ENCODE peak calls at places on chromosomes 7 and 10, in four cellular contexts. T, Y, H and I are unnamed samples.

GRCh38 chr7:34225193-34225592 is 319.9 kb downstream of the BMPER start:
- DNase-seq in H (no peak), Y (no peak), T (no peak), I (no peak)

GRCh38 chr7:79454325-79454960 is 976 bp upstream of the MAGI2 start:
- DNase-seq in H (no peak), Y (no peak), T (no peak), I (no peak)

GRCh38 chr10:95517536-95518454 is 43.4 kb downstream of the SORBS1 start:
- DNase-seq in H (no peak), T (no peak), Y (no peak), I (no peak)

GRCh38 chr7:20012100-20012499 is 205.1 kb downstream of the MACC1 start:
- DNase-seq in T (no peak), Y (no peak), H (no peak), I (no peak)

GRCh38 chr10:92640110-92640509 is 47.2 kb downstream of the KIF11 start:
- DNase-seq in Y (no peak), T (no peak), H (no peak), I (peak)

GRCh38 chr7:115329006-115329405 is 407.1 kb downstream of the MDFIC start:
- DNase-seq in Y (no peak), T (no peak), H (no peak), I (no peak)

GRCh38 chr7:143882611-143883078 is 19.3 kb downstream of the TCAF1 start:
- DNase-seq in T (no peak), Y (peak), H (no peak), I (no peak)

GRCh38 chr7:28678421-28678965 is 266.2 kb downstream of the CREB5 start:
- DNase-seq in Y (no peak), T (no peak), H (no peak), I (no peak)

GRCh38 chr10:7988985-7989384 is 65.5 kb upstream of the GATA3 start:
- DNase-seq in T (no peak), H (no peak), Y (no peak), I (no peak)

GRCh38 chr7:108293190-108293612 is 163.0 kb downstream of the NRCAM start:
- DNase-seq in H (no peak), T (no peak), Y (no peak), I (no peak)

GRCh38 chr10:116742367-116743265 is at the start of gene HSPA12A:
- DNase-seq in Y (peak), H (no peak), T (no peak), I (peak)

GRCh38 chr7:55193245-55193644 is 171.9 kb upstream of the LANCL2 start:
- DNase-seq in H (no peak), T (no peak), Y (peak), I (no peak)

GRCh38 chr10:118543714-118544400 is 51.6 kb downstream of the PRLHR start:
- DNase-seq in T (no peak), H (no peak), Y (peak), I (peak)

GRCh38 chr10:133140417-133141143 is 19.4 kb upstream of the KNDC1 start:
- DNase-seq in T (no peak), Y (no peak), H (no peak), I (no peak)

GRCh38 chr7:99860281-99861127 is 16.3 kb downstream of the OR2AE1 start:
- DNase-seq in T (no peak), Y (no peak), H (no peak), I (no peak)

GRCh38 chr10:87066178-87066577 is 28.5 kb downstream of the GLUD1 start:
- DNase-seq in Y (no peak), H (no peak), T (no peak), I (no peak)
- TF ChIP-seq JUND in Y (no peak), H (no peak), T (no peak), I (no peak)

DNA sequence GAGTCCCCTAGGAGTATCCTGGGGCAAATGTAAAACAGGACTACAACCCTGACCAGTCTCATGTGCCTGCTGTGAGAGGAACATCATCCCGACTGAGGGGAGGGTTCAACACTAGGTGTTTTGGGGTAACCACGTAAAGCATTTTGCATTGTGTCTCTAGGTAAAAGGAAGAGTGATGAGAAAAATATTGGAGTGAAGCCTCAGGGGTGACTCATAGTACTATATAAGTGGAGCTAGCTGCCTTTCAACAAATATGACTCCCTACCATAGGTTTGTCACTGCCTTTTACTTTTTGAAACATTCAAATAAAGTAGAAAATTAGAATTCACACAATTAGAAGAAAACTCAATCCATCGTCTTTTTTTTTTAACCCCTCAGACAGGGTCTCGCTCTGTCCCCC is 2.6 kb upstream of the CAMK2G start:
- DNase-seq in H (no peak), T (no peak), Y (no peak), I (no peak)
- H3K27ac ChIP-seq in H (no peak), T (no peak), Y (no peak), I (no peak)

GRCh38 chr10:79507436-79508167 is 4.7 kb upstream of the EIF5AL1 start:
- DNase-seq in T (no peak), Y (no peak), H (no peak), I (no peak)

GRCh38 chr10:79498431-79498830 is 13.9 kb upstream of the EIF5AL1 start:
- DNase-seq in T (no peak), H (no peak), Y (no peak), I (no peak)

GRCh38 chr10:79505771-79506351 is 6.5 kb upstream of the EIF5AL1 start:
- DNase-seq in H (no peak), T (no peak), Y (no peak), I (no peak)

GRCh38 chr10:79496896-79497295 is 15.4 kb upstream of the EIF5AL1 start:
- DNase-seq in T (no peak), Y (no peak), H (no peak), I (no peak)

DNA sequence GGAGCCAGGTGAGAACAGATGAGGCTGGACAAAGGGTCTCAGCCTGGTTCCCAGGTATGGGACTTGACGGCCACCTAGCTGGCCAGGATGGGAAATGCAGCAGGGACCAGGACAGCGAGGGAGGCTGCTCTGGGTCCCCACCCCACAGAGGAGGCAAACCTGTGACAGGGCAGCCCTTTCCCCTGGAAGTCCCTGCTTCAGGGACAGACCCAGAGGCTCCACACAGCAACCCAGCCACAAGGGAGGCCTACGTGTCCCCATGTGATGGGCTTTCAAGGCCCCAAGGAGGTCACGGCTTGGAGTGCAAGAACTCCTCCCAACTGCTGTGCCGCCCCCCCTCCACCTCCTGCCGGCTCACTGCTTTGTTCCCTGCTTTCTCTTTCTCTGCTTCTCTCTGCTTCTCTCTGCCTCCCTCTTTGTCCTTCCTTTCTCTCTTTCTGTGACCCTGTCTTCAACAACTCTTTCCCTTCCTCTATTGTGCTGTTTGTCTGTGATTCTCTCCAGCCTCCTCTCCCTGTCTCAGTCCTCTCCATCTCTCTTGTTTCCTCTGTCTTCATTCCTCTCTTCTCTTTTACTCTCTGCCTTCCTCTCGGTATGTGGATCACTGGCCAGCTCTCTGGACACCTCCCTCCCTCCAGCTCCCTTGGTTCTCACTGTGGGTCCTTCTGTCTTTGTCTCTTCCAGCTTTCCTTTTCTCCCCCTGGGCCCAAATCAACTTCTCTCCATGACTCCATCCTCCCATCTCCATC is 9.6 kb upstream of the EIF5AL1 start:
- DNase-seq in H (no peak), Y (peak), T (peak), I (no peak)
- TF ChIP-seq CTCF in H (peak), Y (peak), T (peak), I (peak)

GRCh38 chr10:34476607-34477006 is 338.5 kb downstream of the PARD3 start:
- DNase-seq in Y (no peak), H (no peak), T (no peak), I (no peak)

GRCh38 chr10:34473174-34474059 is 341.7 kb downstream of the PARD3 start:
- DNase-seq in H (no peak), Y (no peak), T (no peak), I (no peak)

GRCh38 chr10:34474555-34474954 is 340.5 kb downstream of the PARD3 start:
- DNase-seq in H (no peak), Y (no peak), T (no peak), I (no peak)

GRCh38 chr10:34474060-34474376 is 341.1 kb downstream of the PARD3 start:
- DNase-seq in Y (no peak), T (no peak), H (no peak), I (peak)

GRCh38 chr10:34475222-34475621 is 339.9 kb downstream of the PARD3 start:
- DNase-seq in T (no peak), H (no peak), Y (no peak), I (no peak)
- TF ChIP-seq JUND in T (no peak), H (no peak), Y (peak), I (no peak)